ENCODE peak calls at places on chromosomes 3 and 15, in five cellular contexts. M is anterior cingulate cortex, X is neural crest cell, G is occipital lobe, S is omental fat pad. F is an unnamed sample.

GRCh38 chr3:134652409-134652831 is 1.6 kb upstream of the KY start:
- DNase-seq in M (no peak), X (no peak), G (no peak), S (no peak), F (no peak)

GRCh38 chr15:37653018-37653417 is 281.4 kb upstream of the TMCO5A start:
- DNase-seq in M (no peak), X (no peak), G (no peak), S (no peak), F (no peak)

GRCh38 chr15:93656041-93656440 is 567.0 kb upstream of the RGMA start:
- DNase-seq in M (no peak), X (no peak), G (no peak), S (no peak), F (no peak)

GRCh38 chr3:141410408-141410807 is 42.1 kb downstream of the ZBTB38 start:
- DNase-seq in M (peak), X (no peak), G (no peak), S (no peak), F (no peak)

GRCh38 chr15:73990250-73991005 is 1.7 kb downstream of the STOML1 start:
- DNase-seq in M (no peak), X (no peak), G (no peak), S (no peak), F (no peak)

GRCh38 chr3:177147790-177148189 is 49.5 kb downstream of the TBL1XR1 start:
- DNase-seq in M (no peak), X (no peak), G (no peak), S (no peak), F (no peak)

GRCh38 chr15:60751985-60752952 is 273.3 kb upstream of the ICE2 start:
- DNase-seq in M (no peak), X (no peak), G (peak), S (no peak), F (peak)

GRCh38 chr3:169562988-169563774 is 100.3 kb downstream of the MECOM start:
- DNase-seq in M (no peak), X (no peak), G (no peak), S (no peak), F (no peak)

GRCh38 chr15:40828447-40829036 is at the start of gene PPP1R14D:
- DNase-seq in M (no peak), X (no peak), G (no peak), S (no peak), F (no peak)

GRCh38 chr15:62141200-62141599 is 23.9 kb downstream of the C2CD4B start:
- DNase-seq in M (no peak), X (no peak), G (no peak), S (no peak), F (no peak)

GRCh38 chr3:197019535-197019934 is 10.1 kb downstream of the MELTF start:
- DNase-seq in M (no peak), X (no peak), G (no peak), S (no peak), F (no peak)

GRCh38 chr15:47870956-47871625 is 153.8 kb downstream of the SEMA6D start:
- DNase-seq in M (no peak), X (no peak), G (no peak), S (no peak), F (no peak)

GRCh38 chr15:78527325-78527724 is 12.9 kb upstream of the PSMA4 start:
- DNase-seq in M (no peak), X (no peak), G (no peak), S (no peak), F (no peak)

GRCh38 chr3:111609700-111610099 is 14.6 kb upstream of the ZBED2 start:
- DNase-seq in M (no peak), X (no peak), G (no peak), S (no peak), F (no peak)

GRCh38 chr3:128498901-128499530 is 6.0 kb upstream of the GATA2 start:
- DNase-seq in M (no peak), X (no peak), G (no peak), S (no peak), F (no peak)